ENCODE peak calls at places on chromosomes 7 and 10, in six cellular contexts. S is stimulated activated CD8-positive, alpha-beta memory T cell treated with anti-CD3 and anti-CD28 coated beads, Interleukin-2, amount 100 ng/mL, for 1 hour; K is globus pallidus; O is SK-N-DZ; N is NCI-H2081; I is mucosa of descending colon. J is an unnamed sample.

GRCh38 chr7:150860291-150860977 is 8.1 kb downstream of the AOC1 start:
- DNase-seq in K (no peak), I (no peak), N (no peak), S (no peak), O (no peak), J (no peak)

GRCh38 chr7:44712012-44712411 is 36.6 kb upstream of the ZMIZ2 start:
- DNase-seq in N (no peak), I (no peak), S (no peak), K (no peak), O (no peak), J (no peak)

GRCh38 chr7:391411-391951 is 101.5 kb downstream of the FOXL3 start:
- DNase-seq in S (no peak), K (no peak), O (no peak), N (no peak), I (no peak), J (no peak)

GRCh38 chr7:3027005-3027404 is 16.7 kb downstream of the CARD11 start:
- DNase-seq in N (no peak), I (no peak), K (no peak), O (no peak), S (no peak), J (no peak)

GRCh38 chr10:71081912-71082311 is 130.5 kb upstream of the UNC5B start:
- DNase-seq in S (no peak), O (no peak), I (no peak), K (no peak), N (no peak), J (no peak)

GRCh38 chr7:12518920-12519681 is 51.4 kb upstream of the SCIN start:
- DNase-seq in I (peak; percentile 19), O (peak; percentile 47), S (no peak), K (no peak), N (peak; percentile 6), J (peak; percentile 79)

GRCh38 chr7:49812534-49812933 is 39.1 kb downstream of the VWC2 start:
- DNase-seq in O (no peak), S (no peak), I (no peak), K (no peak), N (no peak), J (no peak)

GRCh38 chr10:93220315-93221170 is 146.8 kb downstream of the CYP26A1 start:
- DNase-seq in K (no peak), O (no peak), N (no peak), I (no peak), S (no peak), J (peak; percentile 71)

GRCh38 chr10:118594392-118595063 is 920 bp downstream of the PRLHR start:
- DNase-seq in S (no peak), K (peak; percentile 31), I (peak; percentile 33), N (no peak), O (no peak), J (peak; percentile 97)

GRCh38 chr7:45000096-45001032 is at the start of gene CCM2:
- DNase-seq in N (peak; percentile 31), K (peak; percentile 27), S (no peak), O (peak; percentile 44), I (peak; percentile 51), J (peak; percentile 64)

GRCh38 chr7:12777257-12777656 is 89.8 kb downstream of the ARL4A start:
- DNase-seq in I (no peak), S (no peak), K (no peak), N (no peak), O (no peak), J (no peak)

GRCh38 chr7:97971120-97971989 is 18.6 kb downstream of the OCM2 start:
- DNase-seq in K (peak; percentile 3), I (peak; percentile 34), S (no peak), N (no peak), O (peak; percentile 26), J (peak; percentile 42)